ENCODE peak calls at places on chromosomes 3 and 15, in ten cellular contexts. P is naive B cell; N is foreskin keratinocyte; Q is Right ventricle myocardium inferior; L is stimulated activated naive CD8-positive, alpha-beta T cell treated with anti-CD3 and anti-CD28 coated beads, Interleukin-15, Interleukin-2, amounts not matched to agents 100 U/mL and 50 U/mL, for 24 hours; R is GM12878; H is HCT116; O is pancreas; S is left lobe of liver; B is psoas muscle. I is an unnamed sample.

GRCh38 chr15:74387141-74387541 is 19.7 kb upstream of the CYP11A1 start:
- ATAC-seq in S (no peak), L (no peak), Q (no peak), R (no peak), B (no peak), N (peak), O (no peak), P (no peak), H (no peak), I (no peak)

GRCh38 chr3:139088462-139089324 is 44.0 kb upstream of the PRR23C start:
- ATAC-seq in N (no peak), O (no peak), S (no peak), H (no peak), P (no peak), R (no peak), L (no peak), Q (no peak), B (no peak), I (no peak)

GRCh38 chr15:58467722-58468436 is 36.1 kb downstream of the LIPC start:
- ATAC-seq in S (peak), R (no peak), P (no peak), O (peak), Q (no peak), L (no peak), B (no peak), H (peak), N (no peak), I (no peak)

GRCh38 chr3:186220365-186220764 is 111.5 kb upstream of the ETV5 start:
- ATAC-seq in N (peak), L (peak), Q (no peak), S (no peak), P (no peak), R (no peak), O (peak), B (peak), H (peak), I (peak)

GRCh38 chr3:128487538-128487812 is 5.5 kb downstream of the GATA2 start:
- ATAC-seq in O (no peak), S (no peak), L (peak), H (no peak), R (no peak), Q (no peak), P (no peak), N (no peak), B (no peak), I (no peak)

GRCh38 chr3:184160456-184160855 is 5.3 kb downstream of the DVL3 start:
- ATAC-seq in R (peak), N (no peak), B (peak), O (no peak), L (no peak), H (no peak), S (no peak), Q (peak), P (no peak), I (no peak)

GRCh38 chr15:62758126-62758951 is 284.2 kb upstream of the TPM1 start:
- ATAC-seq in Q (peak), O (peak), L (no peak), S (peak), H (no peak), N (peak), R (no peak), P (no peak), B (peak), I (peak)

GRCh38 chr3:29475854-29476253 is 195.0 kb downstream of the RBMS3 start:
- ATAC-seq in H (no peak), S (no peak), R (no peak), Q (no peak), L (no peak), B (no peak), N (no peak), O (no peak), P (no peak), I (no peak)

GRCh38 chr3:149023951-149024350 is 32.6 kb downstream of the GYG1 start:
- ATAC-seq in R (no peak), S (no peak), P (no peak), L (no peak), H (no peak), N (peak), Q (no peak), B (no peak), O (no peak), I (no peak)

GRCh38 chr15:31266712-31267111 is 59.9 kb upstream of the KLF13 start:
- ATAC-seq in O (no peak), L (peak), H (no peak), S (no peak), P (peak), N (no peak), B (peak), Q (no peak), R (peak), I (no peak)

GRCh38 chr15:23857028-23857641 is 170.0 kb upstream of the NDN start:
- ATAC-seq in O (peak), H (no peak), S (peak), L (no peak), N (no peak), B (no peak), Q (no peak), P (no peak), R (no peak), I (peak)